ENCODE peak calls at places on chromosomes 13 and 19, in nine cellular contexts. U is T-helper 9 cell; S is CD8-positive, alpha-beta T cell; B is neural progenitor cell; K is NCI-H187 treated with DMSO at 0.1 percent for 48 hours; I is NCI-H1930; R is WTC11; P is NCI-H1092 treated with DMSO at 0.1 percent for 48 hours; W is progenitor cell of endocrine pancreas. L is an unnamed sample.

GRCh38 chr19:29329460-29330134 is 116.6 kb upstream of the UQCRFS1 start:
- DNase-seq in B (peak; percentile 79), U (no peak), K (no peak), S (no peak), I (no peak), W (peak; percentile 62), P (no peak), R (peak; percentile 72), L (no peak)

GRCh38 chr13:30847697-30848307 is 58.3 kb upstream of the MEDAG start:
- DNase-seq in W (no peak), S (no peak), U (no peak), K (no peak), B (no peak), P (no peak), I (no peak), R (no peak), L (no peak)

GRCh38 chr19:13748169-13748884 is 16.0 kb upstream of the MRI1 start:
- DNase-seq in S (no peak), U (no peak), B (peak; percentile 31), K (no peak), R (no peak), I (no peak), W (no peak), P (no peak), L (peak; percentile 22)

GRCh38 chr13:50912851-50913250 is 3.3 kb downstream of the RNASEH2B start:
- DNase-seq in U (no peak), K (no peak), P (no peak), B (no peak), W (no peak), I (no peak), S (no peak), R (no peak), L (no peak)

GRCh38 chr19:46141421-46141820 is 6.6 kb upstream of the IGFL2 start:
- DNase-seq in S (no peak), P (no peak), W (no peak), K (no peak), B (no peak), U (no peak), R (no peak), I (no peak), L (no peak)

GRCh38 chr13:29924482-29924884 is 74.1 kb upstream of the UBL3 start:
- DNase-seq in S (no peak), U (no peak), K (no peak), B (no peak), P (peak; percentile 66), I (no peak), W (no peak), R (no peak), L (no peak)

GRCh38 chr19:37855098-37855497 is 51.3 kb downstream of the WDR87 start:
- DNase-seq in P (peak; percentile 48), K (no peak), U (no peak), I (peak; percentile 95), R (no peak), W (no peak), S (peak; percentile 3), B (no peak), L (peak; percentile 13)

GRCh38 chr13:98622926-98623325 is 46.0 kb upstream of the STK24 start:
- DNase-seq in I (no peak), U (no peak), B (no peak), S (no peak), R (no peak), K (no peak), W (no peak), P (no peak), L (no peak)

GRCh38 chr13:31485651-31486051 is 253.7 kb upstream of the RXFP2 start:
- DNase-seq in P (no peak), S (no peak), U (no peak), I (peak; percentile 62), B (no peak), W (no peak), K (no peak), R (no peak), L (no peak)

GRCh38 chr19:6736917-6737283 is 480 bp downstream of the GPR108 start:
- DNase-seq in R (no peak), P (no peak), B (no peak), W (no peak), U (no peak), I (no peak), K (no peak), S (peak; percentile 23), L (no peak)

GRCh38 chr19:4052114-4052992 is 14.3 kb downstream of the ZBTB7A start:
- DNase-seq in W (no peak), B (no peak), P (no peak), R (no peak), S (no peak), I (no peak), U (no peak), K (no peak), L (no peak)

L was measured in T-helper 1 cell.